ENCODE peak calls at places on chromosome 20, in seven cellular contexts. One of them, this sample, is unnamed.

GRCh38 chr20:7094438-7094997 is 327.0 kb downstream of the BMP2 start:
- DNase-seq in cardiac muscle cell: peak
- DNase-seq in neural crest cell: peak
- DNase-seq in CD4-positive, alpha-beta T cell: no peak
- DNase-seq in BJ: no peak
- DNase-seq in IMR-90: peak
- DNase-seq in progenitor cell of endocrine pancreas: no peak
- DNase-seq in this sample: peak

GRCh38 chr20:24633026-24633425 is 163.6 kb downstream of the SYNDIG1 start:
- DNase-seq in neural crest cell: no peak
- DNase-seq in IMR-90: no peak
- DNase-seq in progenitor cell of endocrine pancreas: no peak
- DNase-seq in CD4-positive, alpha-beta T cell: no peak
- DNase-seq in cardiac muscle cell: no peak
- DNase-seq in BJ: no peak
- DNase-seq in this sample: no peak

GRCh38 chr20:36792422-36792821 is 18.9 kb upstream of the DSN1 start:
- DNase-seq in IMR-90: peak
- DNase-seq in progenitor cell of endocrine pancreas: no peak
- DNase-seq in CD4-positive, alpha-beta T cell: no peak
- DNase-seq in BJ: no peak
- DNase-seq in neural crest cell: no peak
- DNase-seq in cardiac muscle cell: peak
- DNase-seq in this sample: peak

GRCh38 chr20:57030611-57031600 is 235.5 kb downstream of the BMP7 start:
- DNase-seq in BJ: peak
- DNase-seq in neural crest cell: no peak
- DNase-seq in CD4-positive, alpha-beta T cell: no peak
- DNase-seq in cardiac muscle cell: peak
- DNase-seq in progenitor cell of endocrine pancreas: no peak
- DNase-seq in IMR-90: peak
- DNase-seq in this sample: no peak

GRCh38 chr20:1473821-1474220 is 7.2 kb upstream of the NSFL1C start:
- DNase-seq in IMR-90: no peak
- DNase-seq in BJ: no peak
- DNase-seq in progenitor cell of endocrine pancreas: no peak
- DNase-seq in cardiac muscle cell: no peak
- DNase-seq in neural crest cell: no peak
- DNase-seq in CD4-positive, alpha-beta T cell: no peak
- DNase-seq in this sample: no peak

GRCh38 chr20:32017711-32018251 is 7.5 kb downstream of the CCM2L start:
- DNase-seq in neural crest cell: no peak
- DNase-seq in CD4-positive, alpha-beta T cell: peak
- DNase-seq in IMR-90: no peak
- DNase-seq in progenitor cell of endocrine pancreas: peak
- DNase-seq in cardiac muscle cell: no peak
- DNase-seq in BJ: no peak
- DNase-seq in this sample: no peak

GRCh38 chr20:49811825-49812462 is 684 bp upstream of the SLC9A8 start:
- DNase-seq in cardiac muscle cell: peak
- DNase-seq in CD4-positive, alpha-beta T cell: no peak
- DNase-seq in BJ: no peak
- DNase-seq in IMR-90: peak
- DNase-seq in neural crest cell: no peak
- DNase-seq in progenitor cell of endocrine pancreas: no peak
- DNase-seq in this sample: no peak

GRCh38 chr20:38581013-38581412 is at the start of gene ADIG:
- DNase-seq in progenitor cell of endocrine pancreas: no peak
- DNase-seq in cardiac muscle cell: no peak
- DNase-seq in BJ: no peak
- DNase-seq in CD4-positive, alpha-beta T cell: no peak
- DNase-seq in neural crest cell: no peak
- DNase-seq in IMR-90: no peak
- DNase-seq in this sample: no peak

GRCh38 chr20:32576560-32576959 is 8.6 kb downstream of the NOL4L start:
- DNase-seq in CD4-positive, alpha-beta T cell: no peak
- DNase-seq in IMR-90: no peak
- DNase-seq in progenitor cell of endocrine pancreas: no peak
- DNase-seq in BJ: no peak
- DNase-seq in neural crest cell: no peak
- DNase-seq in cardiac muscle cell: no peak
- DNase-seq in this sample: no peak

GRCh38 chr20:15673206-15673605 is 900.0 kb downstream of the KIF16B start:
- DNase-seq in cardiac muscle cell: peak
- DNase-seq in progenitor cell of endocrine pancreas: no peak
- DNase-seq in CD4-positive, alpha-beta T cell: no peak
- DNase-seq in BJ: peak
- DNase-seq in neural crest cell: no peak
- DNase-seq in IMR-90: peak
- DNase-seq in this sample: no peak

GRCh38 chr20:1304711-1305515 is 24.0 kb downstream of the SDCBP2 start:
- DNase-seq in CD4-positive, alpha-beta T cell: no peak
- DNase-seq in BJ: no peak
- DNase-seq in cardiac muscle cell: no peak
- DNase-seq in neural crest cell: no peak
- DNase-seq in IMR-90: no peak
- DNase-seq in progenitor cell of endocrine pancreas: no peak
- DNase-seq in this sample: no peak

GRCh38 chr20:57762531-57763234 is 52.9 kb upstream of the PMEPA1 start:
- DNase-seq in neural crest cell: no peak
- DNase-seq in progenitor cell of endocrine pancreas: no peak
- DNase-seq in cardiac muscle cell: no peak
- DNase-seq in IMR-90: no peak
- DNase-seq in BJ: no peak
- DNase-seq in CD4-positive, alpha-beta T cell: no peak
- DNase-seq in this sample: no peak

GRCh38 chr20:11207749-11208502 is 534.1 kb upstream of the JAG1 start:
- DNase-seq in CD4-positive, alpha-beta T cell: no peak
- DNase-seq in BJ: peak
- DNase-seq in neural crest cell: no peak
- DNase-seq in progenitor cell of endocrine pancreas: no peak
- DNase-seq in IMR-90: peak
- DNase-seq in cardiac muscle cell: peak
- DNase-seq in this sample: no peak

GRCh38 chr20:40657526-40657925 is 31.5 kb downstream of the MAFB start:
- DNase-seq in cardiac muscle cell: peak
- DNase-seq in BJ: no peak
- DNase-seq in progenitor cell of endocrine pancreas: no peak
- DNase-seq in CD4-positive, alpha-beta T cell: no peak
- DNase-seq in neural crest cell: no peak
- DNase-seq in IMR-90: no peak
- DNase-seq in this sample: no peak
- TF ChIP-seq CTCF in cardiac muscle cell: no peak
- TF ChIP-seq CTCF in BJ: no peak
- TF ChIP-seq CTCF in progenitor cell of endocrine pancreas: no peak
- TF ChIP-seq CTCF in CD4-positive, alpha-beta T cell: no peak
- TF ChIP-seq CTCF in neural crest cell: no peak
- TF ChIP-seq CTCF in IMR-90: no peak
- TF ChIP-seq CTCF in this sample: no peak

DNA sequence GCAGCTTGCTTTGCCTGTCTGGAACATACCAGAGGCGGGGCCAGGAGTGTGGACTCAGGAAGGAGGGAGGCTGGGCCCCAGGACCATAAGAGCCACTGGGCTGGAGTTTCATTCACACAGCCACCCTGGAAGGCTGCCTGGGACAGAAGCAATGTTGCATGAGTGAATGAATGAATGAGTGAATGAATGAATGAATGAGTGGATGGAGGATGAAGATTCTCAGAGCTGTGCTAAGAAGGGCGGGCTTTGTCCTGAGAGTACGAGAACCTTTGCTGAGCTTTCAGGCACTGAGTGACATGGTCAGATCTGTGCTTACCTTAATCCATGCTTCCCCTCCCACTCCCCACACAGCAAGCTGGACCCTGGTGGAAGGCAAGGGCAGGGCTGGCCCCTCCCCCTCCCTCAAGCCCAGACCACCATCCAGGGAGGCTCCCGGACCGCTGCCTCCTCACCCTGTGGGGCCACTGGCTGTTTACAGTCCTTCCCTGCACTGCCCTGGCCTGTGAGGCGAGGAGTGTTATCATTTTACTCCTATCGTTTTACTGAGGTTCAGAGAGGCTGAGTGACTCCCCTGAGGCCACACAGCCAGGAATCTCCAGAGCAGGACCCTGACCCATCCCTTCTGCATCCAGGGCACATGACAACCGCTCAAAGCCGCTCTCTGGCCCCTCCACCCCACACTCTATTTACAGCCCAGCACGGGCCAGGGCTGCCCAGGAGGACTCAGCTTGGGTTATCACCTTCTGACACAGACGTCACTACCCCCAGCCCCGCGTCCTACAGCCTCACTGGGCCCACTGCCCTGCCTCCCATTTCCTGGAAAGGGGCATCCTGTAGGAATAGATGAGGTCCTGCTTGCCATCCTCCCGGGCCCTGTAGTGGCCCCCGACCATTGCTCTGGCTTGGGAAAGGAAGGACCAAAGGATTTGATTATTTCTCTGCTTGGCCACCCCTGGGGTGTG is 269.7 kb downstream of the TAF4 start:
- DNase-seq in neural crest cell: no peak
- DNase-seq in cardiac muscle cell: no peak
- DNase-seq in CD4-positive, alpha-beta T cell: no peak
- DNase-seq in progenitor cell of endocrine pancreas: no peak
- DNase-seq in BJ: no peak
- DNase-seq in IMR-90: no peak
- DNase-seq in this sample: no peak
- TF ChIP-seq CTCF in neural crest cell: no peak
- TF ChIP-seq CTCF in cardiac muscle cell: no peak
- TF ChIP-seq CTCF in CD4-positive, alpha-beta T cell: no peak
- TF ChIP-seq CTCF in progenitor cell of endocrine pancreas: no peak
- TF ChIP-seq CTCF in BJ: no peak
- TF ChIP-seq CTCF in IMR-90: no peak
- TF ChIP-seq CTCF in this sample: no peak

GRCh38 chr20:5316188-5317158 is at the start of gene PROKR2:
- DNase-seq in IMR-90: no peak
- DNase-seq in cardiac muscle cell: peak
- DNase-seq in neural crest cell: peak
- DNase-seq in BJ: no peak
- DNase-seq in CD4-positive, alpha-beta T cell: no peak
- DNase-seq in progenitor cell of endocrine pancreas: peak
- DNase-seq in this sample: peak
- TF ChIP-seq CTCF in IMR-90: no peak
- TF ChIP-seq CTCF in cardiac muscle cell: peak
- TF ChIP-seq CTCF in neural crest cell: peak
- TF ChIP-seq CTCF in BJ: no peak
- TF ChIP-seq CTCF in CD4-positive, alpha-beta T cell: no peak
- TF ChIP-seq CTCF in progenitor cell of endocrine pancreas: peak
- TF ChIP-seq CTCF in this sample: no peak

DNA sequence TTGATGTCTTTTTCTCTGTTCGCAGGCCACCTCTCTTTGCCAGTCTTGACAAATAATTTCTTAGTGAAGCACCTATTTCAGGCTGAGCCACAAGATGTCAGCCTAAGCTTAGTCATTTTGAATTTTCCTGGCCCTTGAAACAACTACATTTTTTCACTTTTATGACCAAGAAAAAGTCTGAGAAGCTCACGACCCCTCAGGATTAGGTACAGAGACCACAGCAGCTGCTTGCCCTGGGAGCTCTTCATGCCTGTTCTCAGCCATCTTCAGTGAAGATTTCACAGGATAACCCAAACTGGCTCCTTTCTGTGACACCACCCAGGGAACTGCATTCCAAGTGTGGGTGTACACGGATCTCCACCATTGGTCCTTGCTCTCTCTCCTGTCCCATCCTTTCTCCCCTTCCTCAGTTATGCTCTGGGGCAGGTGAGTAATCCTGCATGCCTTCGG is 38.4 kb upstream of the SPTLC3 start:
- DNase-seq in cardiac muscle cell: peak
- DNase-seq in BJ: no peak
- DNase-seq in CD4-positive, alpha-beta T cell: no peak
- DNase-seq in IMR-90: peak
- DNase-seq in neural crest cell: no peak
- DNase-seq in progenitor cell of endocrine pancreas: no peak
- DNase-seq in this sample: peak
- TF ChIP-seq CTCF in cardiac muscle cell: peak
- TF ChIP-seq CTCF in BJ: peak
- TF ChIP-seq CTCF in CD4-positive, alpha-beta T cell: peak
- TF ChIP-seq CTCF in IMR-90: peak
- TF ChIP-seq CTCF in neural crest cell: peak
- TF ChIP-seq CTCF in progenitor cell of endocrine pancreas: peak
- TF ChIP-seq CTCF in this sample: peak

GRCh38 chr20:45934046-45934586 is 367 bp upstream of the PCIF1 start:
- DNase-seq in BJ: no peak
- DNase-seq in cardiac muscle cell: peak
- DNase-seq in IMR-90: peak
- DNase-seq in progenitor cell of endocrine pancreas: no peak
- DNase-seq in neural crest cell: no peak
- DNase-seq in CD4-positive, alpha-beta T cell: no peak
- DNase-seq in this sample: no peak
- TF ChIP-seq CTCF in BJ: no peak
- TF ChIP-seq CTCF in cardiac muscle cell: no peak
- TF ChIP-seq CTCF in IMR-90: no peak
- TF ChIP-seq CTCF in progenitor cell of endocrine pancreas: no peak
- TF ChIP-seq CTCF in neural crest cell: no peak
- TF ChIP-seq CTCF in CD4-positive, alpha-beta T cell: no peak
- TF ChIP-seq CTCF in this sample: no peak

DNA sequence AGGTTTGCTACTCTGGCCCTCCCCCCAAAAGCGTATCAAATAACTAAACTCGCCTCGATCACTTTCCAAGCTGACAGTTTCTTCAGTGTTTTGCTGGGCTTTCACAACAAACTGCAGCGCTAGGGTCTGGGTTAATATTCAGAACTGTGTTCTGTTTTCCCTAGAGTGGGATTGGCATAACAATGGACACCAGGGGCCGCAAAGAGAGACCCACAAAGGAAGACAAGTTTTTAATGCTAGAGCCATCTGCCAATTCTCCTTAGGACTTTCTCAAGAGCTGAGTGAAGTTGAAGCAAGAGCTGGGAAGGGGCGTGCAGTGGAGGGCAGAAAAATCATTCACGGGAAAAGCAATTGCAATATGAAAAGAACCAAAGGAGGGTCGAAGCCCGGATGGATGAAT is 57.7 kb downstream of the ATP9A start:
- DNase-seq in progenitor cell of endocrine pancreas: no peak
- DNase-seq in CD4-positive, alpha-beta T cell: no peak
- DNase-seq in IMR-90: no peak
- DNase-seq in cardiac muscle cell: no peak
- DNase-seq in BJ: no peak
- DNase-seq in neural crest cell: no peak
- DNase-seq in this sample: no peak
- TF ChIP-seq CTCF in progenitor cell of endocrine pancreas: no peak
- TF ChIP-seq CTCF in CD4-positive, alpha-beta T cell: no peak
- TF ChIP-seq CTCF in IMR-90: no peak
- TF ChIP-seq CTCF in cardiac muscle cell: no peak
- TF ChIP-seq CTCF in BJ: no peak
- TF ChIP-seq CTCF in neural crest cell: no peak
- TF ChIP-seq CTCF in this sample: no peak